ENCODE peak calls at places on chromosomes 16 and 17, in ten cellular contexts. C, A, F, S, M, U, V, Z, J and W are unnamed samples.

GRCh38 chr17:79338589-79338988 is 264.0 kb downstream of the ENGASE start:
- DNase-seq in C (peak; percentile 27), A (no peak), F (no peak), S (no peak), M (no peak), U (peak; percentile 25), V (no peak), Z (no peak), J (no peak), W (no peak)

GRCh38 chr17:56680676-56681075 is 87.2 kb downstream of the NOG start:
- DNase-seq in C (no peak), A (no peak), F (no peak), S (no peak), M (no peak), U (no peak), V (no peak), Z (no peak), J (no peak), W (no peak)

GRCh38 chr17:2337811-2338657 is 733 bp downstream of the SGSM2 start:
- DNase-seq in C (peak; percentile 31), A (peak; percentile 63), F (peak; percentile 69), S (peak; percentile 82), M (peak; percentile 70), U (peak; percentile 73), V (peak; percentile 82), Z (peak; percentile 83), J (peak; percentile 67), W (peak; percentile 98)

GRCh38 chr16:57666353-57667068 is 1.6 kb upstream of the ADGRG3 start:
- DNase-seq in C (no peak), A (no peak), F (no peak), S (no peak), M (no peak), U (no peak), V (no peak), Z (no peak), J (no peak), W (peak; percentile 46)

GRCh38 chr17:42277342-42277712 is 1.1 kb upstream of the STAT5B start:
- DNase-seq in C (no peak), A (no peak), F (no peak), S (no peak), M (no peak), U (peak; percentile 17), V (peak; percentile 44), Z (no peak), J (no peak), W (peak; percentile 75)

GRCh38 chr17:18122991-18123753 is 14.6 kb downstream of the MYO15A start:
- DNase-seq in C (no peak), A (no peak), F (no peak), S (no peak), M (no peak), U (no peak), V (no peak), Z (no peak), J (no peak), W (no peak)

GRCh38 chr16:66357523-66357928 is 9.0 kb upstream of the CDH5 start:
- DNase-seq in C (peak; percentile 91), A (peak; percentile 31), F (peak; percentile 72), S (no peak), M (peak; percentile 62), U (peak; percentile 75), V (peak; percentile 74), Z (peak; percentile 75), J (no peak), W (peak; percentile 95)

GRCh38 chr17:7667616-7668406 is 17.1 kb downstream of the ATP1B2 start:
- DNase-seq in C (no peak), A (no peak), F (no peak), S (no peak), M (no peak), U (no peak), V (no peak), Z (no peak), J (no peak), W (peak; percentile 27)

GRCh38 chr16:15778204-15778743 is 78.6 kb downstream of the MYH11 start:
- DNase-seq in C (no peak), A (no peak), F (no peak), S (no peak), M (no peak), U (no peak), V (no peak), Z (no peak), J (no peak), W (no peak)

GRCh38 chr17:58525239-58525638 is 10.8 kb upstream of the MTMR4 start:
- DNase-seq in C (peak; percentile 91), A (peak; percentile 56), F (no peak), S (no peak), M (no peak), U (no peak), V (no peak), Z (peak; percentile 76), J (peak; percentile 63), W (peak; percentile 94)

DNA sequence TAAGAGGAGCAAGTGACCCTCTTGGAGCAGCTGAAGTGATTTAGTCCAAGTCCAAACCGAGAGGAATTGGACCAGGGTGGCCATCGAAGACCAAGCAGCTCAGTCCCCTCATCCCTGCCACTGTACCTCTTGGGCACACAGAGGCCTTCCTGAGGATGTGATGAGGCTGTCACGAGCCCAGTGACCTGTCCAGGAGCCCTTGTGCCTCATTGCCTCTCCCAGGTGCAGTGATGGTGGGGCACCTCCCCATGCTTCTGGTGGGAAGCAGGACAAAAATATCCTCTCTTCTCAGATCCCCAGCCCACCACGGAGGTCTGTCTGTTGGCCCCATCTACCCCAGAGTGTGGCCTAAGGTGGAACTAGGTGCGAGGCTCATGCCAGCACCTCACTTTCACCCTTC is 2.7 kb upstream of the CD300LG start:
- DNase-seq in C (no peak), A (no peak), F (no peak), S (no peak), M (no peak), U (no peak), V (no peak), Z (peak; percentile 45), J (no peak), W (peak; percentile 41)
- TF ChIP-seq CTCF in C (no peak), A (no peak), F (no peak), S (no peak), M (no peak), U (no peak), V (no peak), Z (no peak), J (no peak), W (no peak)

GRCh38 chr17:917391-917811 is 62.2 kb downstream of the NXN start:
- DNase-seq in C (no peak), A (no peak), F (no peak), S (peak; percentile 42), M (no peak), U (no peak), V (no peak), Z (no peak), J (no peak), W (no peak)

GRCh38 chr17:918102-918740 is 61.4 kb downstream of the NXN start:
- DNase-seq in C (no peak), A (no peak), F (no peak), S (peak; percentile 32), M (no peak), U (no peak), V (no peak), Z (no peak), J (no peak), W (no peak)

GRCh38 chr17:915416-916201 is 64.0 kb downstream of the NXN start:
- DNase-seq in C (peak; percentile 95), A (no peak), F (no peak), S (no peak), M (no peak), U (peak; percentile 49), V (no peak), Z (no peak), J (no peak), W (peak; percentile 76)

GRCh38 chr17:913207-913606 is 66.4 kb downstream of the NXN start:
- DNase-seq in C (no peak), A (no peak), F (no peak), S (no peak), M (no peak), U (no peak), V (no peak), Z (no peak), J (no peak), W (no peak)

DNA sequence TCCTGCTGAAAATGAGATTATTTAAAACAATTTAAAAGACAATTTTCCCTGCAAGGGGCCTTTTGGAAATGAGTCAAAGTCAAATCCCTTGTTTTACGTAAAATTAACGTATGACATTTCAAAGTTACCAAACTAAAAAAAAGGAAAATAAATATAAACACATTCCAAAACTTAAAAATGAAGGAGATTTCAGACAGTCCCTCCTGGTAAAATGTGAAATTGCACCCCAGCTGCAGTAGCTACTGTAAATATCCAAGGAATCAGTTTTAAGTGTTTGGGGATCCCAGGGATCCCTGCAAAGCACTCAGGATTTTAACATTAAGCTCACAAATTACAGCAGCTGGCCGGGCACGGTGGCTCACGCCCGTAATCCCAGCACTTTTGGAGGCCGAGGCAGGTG is 63.3 kb downstream of the NXN start:
- DNase-seq in C (no peak), A (no peak), F (no peak), S (no peak), M (no peak), U (no peak), V (no peak), Z (no peak), J (no peak), W (no peak)
- TF ChIP-seq CTCF in C (no peak), A (no peak), F (no peak), S (no peak), M (peak; percentile 55), U (peak; percentile 10), V (no peak), Z (no peak), J (no peak), W (peak; percentile 28)

GRCh38 chr17:69335018-69335417 is 8.1 kb upstream of the ABCA5 start:
- DNase-seq in C (peak; percentile 51), A (no peak), F (no peak), S (no peak), M (no peak), U (no peak), V (no peak), Z (no peak), J (no peak), W (peak; percentile 73)
- TF ChIP-seq CTCF in C (peak; percentile 58), A (no peak), F (no peak), S (peak; percentile 41), M (peak; percentile 71), U (peak; percentile 43), V (peak; percentile 42), Z (peak; percentile 23), J (peak; percentile 63), W (peak; percentile 40)

GRCh38 chr17:54968259-54968953 is at the start of the genes COX11 and STXBP4:
- DNase-seq in C (peak; percentile 96), A (peak; percentile 94), F (peak; percentile 87), S (peak; percentile 96), M (peak; percentile 99), U (peak; percentile 97), V (peak; percentile 90), Z (peak; percentile 97), J (peak; percentile 94), W (peak; percentile 93)

GRCh38 chr17:54971147-54971546 is 2.6 kb downstream of the STXBP4 start:
- DNase-seq in C (no peak), A (no peak), F (no peak), S (no peak), M (no peak), U (no peak), V (no peak), Z (no peak), J (no peak), W (no peak)

GRCh38 chr17:54969658-54970572 is 1.4 kb downstream of the STXBP4 start:
- DNase-seq in C (no peak), A (no peak), F (no peak), S (no peak), M (no peak), U (no peak), V (no peak), Z (no peak), J (no peak), W (no peak)

GRCh38 chr17:54968954-54969400 is 412 bp downstream of the STXBP4 start:
- DNase-seq in C (peak; percentile 49), A (no peak), F (peak; percentile 2), S (no peak), M (no peak), U (no peak), V (peak; percentile 22), Z (peak; percentile 70), J (no peak), W (no peak)

GRCh38 chr17:54967621-54968258 is 714 bp downstream of the COX11 start:
- DNase-seq in C (peak; percentile 25), A (no peak), F (peak; percentile 23), S (no peak), M (no peak), U (peak; percentile 18), V (peak; percentile 35), Z (no peak), J (no peak), W (no peak)
- TF ChIP-seq CTCF in C (no peak), A (no peak), F (no peak), S (peak; percentile 38), M (no peak), U (no peak), V (no peak), Z (peak; percentile 25), J (no peak), W (no peak)